ENCODE peak calls at places on chromosome 22, in five cellular contexts. W, P, I, M and N are unnamed samples.

GRCh38 chr22:38419864-38420172 is 35.2 kb downstream of the KCNJ4 start:
- DNase-seq in W (no peak), P (no peak), I (no peak), M (no peak), N (no peak)

GRCh38 chr22:50270302-50271010 is at the start of gene MAPK11:
- DNase-seq in W (peak), P (peak), I (peak), M (peak), N (peak)

GRCh38 chr22:45216133-45217003 is 24.3 kb downstream of the KIAA0930 start:
- DNase-seq in W (no peak), P (peak), I (no peak), M (no peak), N (no peak)

GRCh38 chr22:50086526-50086925 is 1.3 kb upstream of the MLC1 start:
- DNase-seq in W (no peak), P (peak), I (no peak), M (no peak), N (no peak)

GRCh38 chr22:20653795-20654342 is 120.0 kb upstream of the SERPIND1 start:
- DNase-seq in W (no peak), P (no peak), I (no peak), M (no peak), N (no peak)

GRCh38 chr22:32512267-32512982 is 37.8 kb downstream of the FBXO7 start:
- DNase-seq in W (no peak), P (no peak), I (no peak), M (no peak), N (no peak)

GRCh38 chr22:39332441-39333064 is 13.1 kb upstream of the RPL3 start:
- DNase-seq in W (no peak), P (no peak), I (no peak), M (no peak), N (no peak)

GRCh38 chr22:22168190-22168940 is 76.2 kb upstream of the VPREB1 start:
- DNase-seq in W (no peak), P (peak), I (no peak), M (no peak), N (peak)

GRCh38 chr22:21650280-21650679 is 8.2 kb downstream of the SDF2L1 start:
- DNase-seq in W (no peak), P (no peak), I (no peak), M (no peak), N (no peak)

GRCh38 chr22:48277868-48278581 is 1515.6 kb downstream of the TBC1D22A start:
- DNase-seq in W (peak), P (no peak), I (no peak), M (no peak), N (no peak)

GRCh38 chr22:48275412-48275811 is 1513.0 kb downstream of the TBC1D22A start:
- DNase-seq in W (no peak), P (no peak), I (no peak), M (no peak), N (no peak)

GRCh38 chr22:48279465-48279765 is 1517.0 kb downstream of the TBC1D22A start:
- DNase-seq in W (no peak), P (no peak), I (no peak), M (no peak), N (no peak)

GRCh38 chr22:48276933-48277867 is 1514.8 kb downstream of the TBC1D22A start:
- DNase-seq in W (peak), P (no peak), I (no peak), M (no peak), N (peak)

GRCh38 chr22:48278620-48279464 is 1516.4 kb downstream of the TBC1D22A start:
- DNase-seq in W (no peak), P (no peak), I (no peak), M (no peak), N (no peak)
- H3K27ac ChIP-seq in W (no peak), P (no peak), I (no peak), M (no peak), N (no peak)

DNA sequence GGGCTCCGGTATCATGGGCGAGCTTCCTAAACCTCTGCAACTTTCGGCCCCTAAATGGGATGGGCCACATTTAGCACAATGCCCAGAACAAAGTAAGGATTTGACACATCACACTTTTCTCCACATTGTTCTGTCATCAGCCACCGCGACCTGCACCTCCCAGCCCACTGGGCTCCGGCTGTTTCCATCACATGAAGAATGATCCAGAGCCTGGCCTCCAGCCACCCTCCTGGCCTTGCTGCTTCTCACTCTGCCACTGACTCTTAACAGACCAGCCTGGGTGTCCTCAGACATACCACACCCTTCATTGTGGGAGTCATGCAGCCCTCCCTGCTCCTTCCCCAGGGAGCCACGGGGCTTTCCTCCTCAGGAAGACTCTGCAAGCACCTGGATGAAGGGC is 113.7 kb downstream of the IGLL1 start:
- DNase-seq in W (no peak), P (no peak), I (no peak), M (no peak), N (no peak)
- H3K27ac ChIP-seq in W (no peak), P (no peak), I (no peak), M (no peak), N (no peak)

GRCh38 chr22:35435201-35435712 is 35.3 kb downstream of the MCM5 start:
- DNase-seq in W (no peak), P (no peak), I (no peak), M (no peak), N (no peak)
- H3K27ac ChIP-seq in W (no peak), P (no peak), I (no peak), M (no peak), N (no peak)

DNA sequence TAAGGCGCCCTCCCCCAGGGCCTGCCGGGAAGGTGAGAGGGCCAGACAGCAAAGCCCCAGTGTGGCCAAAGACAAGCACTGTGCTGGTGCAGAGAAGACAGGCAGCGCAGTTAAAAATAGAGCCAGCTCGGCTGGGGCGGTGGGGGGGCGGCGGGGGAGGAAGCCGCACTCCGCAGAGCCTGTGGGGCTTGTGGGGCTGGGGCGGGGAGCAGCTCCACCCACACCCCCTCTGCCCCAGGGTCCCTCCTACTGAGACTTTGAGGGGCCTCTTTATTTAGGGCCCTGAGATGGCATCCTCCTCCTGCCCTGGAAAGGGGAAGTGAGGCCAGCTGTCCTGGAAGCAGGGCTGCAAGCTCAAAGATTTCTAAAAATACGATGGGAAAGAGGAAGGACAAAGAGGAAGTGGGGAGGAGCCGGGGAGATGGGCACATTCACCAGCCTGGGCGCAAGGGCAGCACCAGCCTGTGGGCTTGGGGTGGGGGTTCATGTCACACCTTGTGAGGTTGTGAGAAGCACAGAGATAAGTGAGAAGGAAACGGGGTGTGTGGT is 2.6 kb downstream of the CYTH4 start:
- DNase-seq in W (peak), P (no peak), I (no peak), M (peak), N (peak)
- H3K27ac ChIP-seq in W (peak), P (no peak), I (no peak), M (peak), N (peak)

DNA sequence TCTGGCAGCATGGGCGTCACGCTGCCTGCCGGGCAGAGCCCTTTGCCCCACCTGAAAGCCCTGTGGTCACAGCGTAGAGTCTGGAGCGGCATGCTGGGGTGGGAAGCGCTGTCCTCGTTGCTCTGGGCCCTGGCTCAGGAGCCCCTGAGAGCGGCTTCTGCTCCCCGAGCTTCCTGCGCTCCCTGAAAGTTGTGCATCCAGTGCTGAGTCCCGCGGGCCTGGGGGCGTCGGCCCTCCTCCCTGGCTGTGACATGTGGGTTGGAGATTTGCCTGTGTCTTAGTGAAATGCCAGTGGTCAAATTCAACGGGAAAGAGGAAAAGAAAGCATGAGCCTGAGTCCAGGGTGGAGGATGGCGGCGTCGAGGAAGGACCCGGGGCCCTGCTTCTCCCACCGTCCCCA is 1208.0 kb downstream of the BRD1 start:
- DNase-seq in W (no peak), P (no peak), I (no peak), M (no peak), N (no peak)
- H3K27ac ChIP-seq in W (no peak), P (no peak), I (no peak), M (no peak), N (no peak)

DNA sequence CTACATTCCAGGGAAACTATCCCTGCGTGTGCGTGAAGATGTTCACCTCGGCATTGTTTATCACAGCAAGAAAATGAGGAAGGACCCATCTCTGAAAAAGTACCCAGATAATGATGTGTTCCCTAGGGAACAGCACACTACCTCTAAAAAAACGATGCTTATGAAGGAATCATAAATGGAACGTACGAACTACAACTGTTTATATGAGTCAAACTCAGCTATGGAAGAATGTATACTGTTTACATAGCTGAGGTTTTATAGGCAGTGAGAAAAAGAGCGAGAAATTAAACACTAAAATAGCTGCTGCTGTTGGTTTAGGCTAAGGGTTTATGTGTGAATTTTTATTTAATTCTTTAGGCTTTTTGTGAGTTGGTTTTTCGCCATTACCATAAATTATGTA is 48.9 kb downstream of the APOL1 start:
- DNase-seq in W (no peak), P (peak), I (no peak), M (no peak), N (no peak)
- H3K27ac ChIP-seq in W (no peak), P (peak), I (no peak), M (peak), N (no peak)

GRCh38 chr22:19510919-19511341 is 13.3 kb downstream of the CLDN5 start:
- DNase-seq in W (no peak), P (no peak), I (no peak), M (no peak), N (no peak)
- H3K27ac ChIP-seq in W (no peak), P (no peak), I (no peak), M (no peak), N (no peak)

DNA sequence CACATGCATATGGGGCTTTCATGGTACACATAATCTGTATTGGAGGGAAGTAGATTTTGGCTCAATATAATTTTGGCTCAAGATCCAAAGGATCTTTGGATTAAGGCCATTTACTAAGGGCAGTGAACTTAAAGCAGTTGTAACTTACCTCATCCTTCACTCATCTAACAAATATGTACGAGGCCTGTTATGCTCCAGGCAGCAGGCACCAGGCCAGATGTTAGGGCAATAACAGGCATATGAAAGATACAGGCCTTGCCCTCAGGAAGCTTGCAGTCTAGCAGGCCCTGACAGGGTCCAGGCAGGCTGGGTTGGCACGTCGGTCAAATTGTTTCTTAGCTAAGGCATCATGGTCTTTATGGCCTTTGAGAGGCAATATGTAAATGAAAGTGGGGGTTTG is 44.6 kb downstream of the LIF start:
- DNase-seq in W (no peak), P (peak), I (no peak), M (no peak), N (no peak)
- H3K27ac ChIP-seq in W (peak), P (peak), I (no peak), M (peak), N (no peak)

DNA sequence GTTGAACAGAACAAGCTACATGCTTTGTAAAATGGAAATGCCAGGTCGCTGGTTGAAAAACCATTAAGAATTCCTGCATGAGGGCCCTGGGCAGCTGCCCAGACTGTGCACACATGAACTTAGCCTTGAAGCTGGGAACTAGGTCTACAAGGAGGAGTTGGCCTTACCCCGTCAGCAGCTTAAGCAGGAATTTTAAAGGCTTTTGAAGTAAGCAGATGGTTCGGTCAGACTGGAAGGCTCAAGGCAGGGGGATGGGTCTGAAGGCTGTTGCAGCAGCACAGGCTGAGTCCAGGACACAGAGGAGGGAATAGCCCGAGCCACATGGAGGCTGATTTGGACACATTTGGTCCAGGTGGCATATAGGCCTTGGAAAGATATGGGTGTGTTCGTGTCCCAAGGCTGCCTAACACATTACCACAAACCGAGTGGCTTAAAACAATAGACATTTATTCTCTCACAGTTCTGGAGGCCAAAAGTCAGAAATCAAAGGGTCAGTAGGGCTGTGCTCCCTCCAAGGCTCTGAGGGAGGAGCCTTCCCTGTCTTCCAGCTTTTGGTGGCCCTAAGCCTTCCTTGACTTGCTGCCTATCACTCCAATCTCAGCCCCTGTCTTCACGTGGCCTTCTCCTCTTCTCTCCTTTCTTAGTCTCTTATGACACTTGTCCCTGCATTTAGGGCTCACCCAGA is 11.6 kb downstream of the LIF start:
- DNase-seq in W (no peak), P (peak), I (no peak), M (no peak), N (no peak)
- H3K27ac ChIP-seq in W (no peak), P (peak), I (no peak), M (no peak), N (no peak)